ENCODE peak calls at places on chromosome 17, in eight cellular contexts. E is ovary, V is AG04449, L is HCT116, S is PC-3, G is mammary epithelial cell, N is IMR-90, D is fibroblast of lung. Z is an unnamed sample.

GRCh38 chr17:29622337-29623282 is at the start of gene CORO6:
- DNase-seq in E (peak), V (no peak), L (no peak), S (no peak), G (no peak), N (peak), D (peak), Z (no peak)

GRCh38 chr17:36657390-36657762 is 56.0 kb downstream of the MRM1 start:
- DNase-seq in E (no peak), V (no peak), L (no peak), S (no peak), G (no peak), N (no peak), D (no peak), Z (no peak)

GRCh38 chr17:68961204-68961893 is 6.2 kb upstream of the ABCA8 start:
- DNase-seq in E (no peak), V (no peak), L (no peak), S (no peak), G (no peak), N (no peak), D (no peak), Z (no peak)

GRCh38 chr17:63431939-63432804 is 13.9 kb downstream of the CYB561 start:
- DNase-seq in E (no peak), V (peak), L (no peak), S (peak), G (no peak), N (peak), D (peak), Z (peak)

GRCh38 chr17:64343833-64344637 is 46.6 kb downstream of the PECAM1 start:
- DNase-seq in E (peak), V (peak), L (no peak), S (peak), G (peak), N (peak), D (peak), Z (no peak)

GRCh38 chr17:63989622-63990345 is 8.4 kb upstream of the PRR29 start:
- DNase-seq in E (no peak), V (no peak), L (no peak), S (no peak), G (no peak), N (no peak), D (no peak), Z (no peak)

GRCh38 chr17:7922499-7923289 is 6.6 kb upstream of the RNF227 start:
- DNase-seq in E (peak), V (no peak), L (no peak), S (no peak), G (no peak), N (peak), D (peak), Z (no peak)

GRCh38 chr17:15236281-15237105 is 28.6 kb downstream of the PMP22 start:
- DNase-seq in E (no peak), V (no peak), L (no peak), S (peak), G (no peak), N (peak), D (no peak), Z (no peak)

GRCh38 chr17:78993241-78993956 is 13.7 kb upstream of the LGALS3BP start:
- DNase-seq in E (peak), V (no peak), L (no peak), S (peak), G (no peak), N (peak), D (peak), Z (no peak)

GRCh38 chr17:34556951-34557350 is 22.4 kb upstream of the TMEM132E start:
- DNase-seq in E (no peak), V (no peak), L (no peak), S (no peak), G (no peak), N (no peak), D (no peak), Z (no peak)

GRCh38 chr17:28449861-28450260 is 23.6 kb upstream of the SLC13A2 start:
- DNase-seq in E (no peak), V (no peak), L (no peak), S (no peak), G (no peak), N (no peak), D (no peak), Z (no peak)

GRCh38 chr17:20934288-20934687 is 108.5 kb downstream of the USP22 start:
- DNase-seq in E (no peak), V (no peak), L (no peak), S (no peak), G (no peak), N (no peak), D (peak), Z (no peak)

GRCh38 chr17:2373179-2373578 is 27.7 kb downstream of the MNT start:
- DNase-seq in E (no peak), V (no peak), L (no peak), S (no peak), G (no peak), N (no peak), D (no peak), Z (no peak)

GRCh38 chr17:58189436-58190146 is 2.9 kb upstream of the EPX start:
- DNase-seq in E (no peak), V (peak), L (peak), S (peak), G (peak), N (peak), D (peak), Z (no peak)

GRCh38 chr17:2266045-2266864 is 37.3 kb downstream of the SMG6 start:
- DNase-seq in E (no peak), V (no peak), L (no peak), S (no peak), G (no peak), N (no peak), D (no peak), Z (no peak)

GRCh38 chr17:59366040-59366757 is 34.7 kb downstream of the YPEL2 start:
- DNase-seq in E (no peak), V (no peak), L (no peak), S (peak), G (no peak), N (no peak), D (no peak), Z (no peak)

GRCh38 chr17:69375229-69375628 is 39.3 kb upstream of the MAP2K6 start:
- DNase-seq in E (no peak), V (no peak), L (no peak), S (no peak), G (no peak), N (no peak), D (no peak), Z (no peak)

GRCh38 chr17:8791248-8791909 is 7.8 kb downstream of the MFSD6L start:
- DNase-seq in E (no peak), V (no peak), L (no peak), S (no peak), G (no peak), N (no peak), D (no peak), Z (no peak)

GRCh38 chr17:30545024-30545423 is 67.8 kb downstream of the GOSR1 start:
- DNase-seq in E (no peak), V (no peak), L (no peak), S (no peak), G (no peak), N (no peak), D (no peak), Z (no peak)

GRCh38 chr17:17479209-17479608 is 2.4 kb downstream of the MED9 start:
- DNase-seq in E (no peak), V (no peak), L (no peak), S (no peak), G (no peak), N (no peak), D (no peak), Z (no peak)

GRCh38 chr17:15048381-15048780 is 216.7 kb downstream of the PMP22 start:
- DNase-seq in E (no peak), V (no peak), L (peak), S (no peak), G (peak), N (no peak), D (no peak), Z (no peak)

GRCh38 chr17:21171309-21171922 is 42.5 kb downstream of the TMEM11 start:
- DNase-seq in E (no peak), V (no peak), L (no peak), S (no peak), G (no peak), N (no peak), D (no peak), Z (no peak)

GRCh38 chr17:32664936-32665583 is 178.3 kb downstream of the CDK5R1 start:
- DNase-seq in E (no peak), V (no peak), L (no peak), S (no peak), G (no peak), N (no peak), D (no peak), Z (no peak)

GRCh38 chr17:41785876-41786226 is 660 bp downstream of the JUP start:
- DNase-seq in E (no peak), V (no peak), L (no peak), S (peak), G (peak), N (no peak), D (no peak), Z (no peak)

GRCh38 chr17:42279776-42280630 is 3.8 kb upstream of the STAT5B start:
- DNase-seq in E (no peak), V (no peak), L (no peak), S (no peak), G (no peak), N (no peak), D (no peak), Z (no peak)

GRCh38 chr17:31565652-31566051 is 174.2 kb downstream of the RAB11FIP4 start:
- DNase-seq in E (no peak), V (no peak), L (no peak), S (no peak), G (no peak), N (no peak), D (no peak), Z (no peak)
- H3K4me3 ChIP-seq in E (no peak), V (no peak), L (no peak), S (no peak), G (no peak), N (no peak), D (no peak), Z (no peak)

GRCh38 chr17:48184721-48185120 is 77.2 kb downstream of the SNX11 start:
- DNase-seq in E (no peak), V (no peak), L (no peak), S (no peak), G (no peak), N (no peak), D (no peak), Z (no peak)

GRCh38 chr17:48178327-48178726 is 70.8 kb downstream of the SNX11 start:
- DNase-seq in E (no peak), V (no peak), L (no peak), S (no peak), G (no peak), N (no peak), D (no peak), Z (no peak)

GRCh38 chr17:48179071-48179945 is 71.7 kb downstream of the SNX11 start:
- DNase-seq in E (no peak), V (no peak), L (no peak), S (peak), G (no peak), N (no peak), D (no peak), Z (no peak)

GRCh38 chr17:48180842-48181241 is 73.3 kb downstream of the SNX11 start:
- DNase-seq in E (no peak), V (no peak), L (no peak), S (no peak), G (no peak), N (no peak), D (no peak), Z (no peak)

GRCh38 chr17:48181653-48182052 is 74.1 kb downstream of the SNX11 start:
- DNase-seq in E (no peak), V (no peak), L (peak), S (peak), G (no peak), N (peak), D (peak), Z (no peak)
- TF ChIP-seq CTCF in E (no peak), V (peak), L (peak), S (peak), G (peak), N (peak), D (peak), Z (peak)

GRCh38 chr17:48590603-48591161 is 641 bp upstream of the HOXB3 start:
- DNase-seq in E (no peak), V (no peak), L (no peak), S (no peak), G (no peak), N (peak), D (peak), Z (no peak)
- H3K4me3 ChIP-seq in E (no peak), V (peak), L (no peak), S (no peak), G (no peak), N (peak), D (peak), Z (no peak)

DNA sequence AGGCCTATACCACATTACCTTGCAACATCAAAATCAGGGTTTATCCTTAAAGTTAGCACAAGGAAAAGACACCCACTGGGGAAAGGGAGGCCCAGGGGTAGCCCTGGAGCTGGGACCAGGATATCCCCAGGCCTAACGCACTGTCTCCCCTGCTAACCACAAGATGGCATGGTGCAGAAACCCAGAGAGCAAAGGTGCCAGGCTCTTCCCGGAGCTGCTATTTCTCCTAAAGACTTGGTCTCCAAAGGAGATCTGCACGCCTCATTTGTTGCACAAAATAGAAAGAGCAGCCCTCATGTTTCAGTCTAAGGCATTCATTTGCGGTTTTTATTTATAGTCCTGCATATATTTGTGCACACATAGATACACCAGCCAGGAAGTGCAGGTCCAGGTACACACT is 408.6 kb downstream of the SOX9 start:
- DNase-seq in E (no peak), V (no peak), L (no peak), S (no peak), G (no peak), N (no peak), D (no peak), Z (no peak)
- TF ChIP-seq CTCF in E (no peak), V (no peak), L (no peak), S (peak), G (no peak), N (no peak), D (no peak), Z (no peak)

GRCh38 chr17:37844977-37845293 is 79.3 kb upstream of the TBC1D3K start:
- DNase-seq in E (no peak), V (no peak), L (no peak), S (no peak), G (no peak), N (no peak), D (no peak), Z (no peak)

GRCh38 chr17:37847102-37847501 is 77.1 kb upstream of the TBC1D3K start:
- DNase-seq in E (no peak), V (no peak), L (no peak), S (no peak), G (no peak), N (no peak), D (no peak), Z (no peak)

GRCh38 chr17:37842401-37842800 is 81.8 kb upstream of the TBC1D3K start:
- DNase-seq in E (no peak), V (no peak), L (no peak), S (no peak), G (no peak), N (no peak), D (no peak), Z (no peak)

GRCh38 chr17:37841232-37841631 is 83.0 kb upstream of the TBC1D3K start:
- DNase-seq in E (no peak), V (no peak), L (no peak), S (no peak), G (no peak), N (no peak), D (no peak), Z (no peak)

DNA sequence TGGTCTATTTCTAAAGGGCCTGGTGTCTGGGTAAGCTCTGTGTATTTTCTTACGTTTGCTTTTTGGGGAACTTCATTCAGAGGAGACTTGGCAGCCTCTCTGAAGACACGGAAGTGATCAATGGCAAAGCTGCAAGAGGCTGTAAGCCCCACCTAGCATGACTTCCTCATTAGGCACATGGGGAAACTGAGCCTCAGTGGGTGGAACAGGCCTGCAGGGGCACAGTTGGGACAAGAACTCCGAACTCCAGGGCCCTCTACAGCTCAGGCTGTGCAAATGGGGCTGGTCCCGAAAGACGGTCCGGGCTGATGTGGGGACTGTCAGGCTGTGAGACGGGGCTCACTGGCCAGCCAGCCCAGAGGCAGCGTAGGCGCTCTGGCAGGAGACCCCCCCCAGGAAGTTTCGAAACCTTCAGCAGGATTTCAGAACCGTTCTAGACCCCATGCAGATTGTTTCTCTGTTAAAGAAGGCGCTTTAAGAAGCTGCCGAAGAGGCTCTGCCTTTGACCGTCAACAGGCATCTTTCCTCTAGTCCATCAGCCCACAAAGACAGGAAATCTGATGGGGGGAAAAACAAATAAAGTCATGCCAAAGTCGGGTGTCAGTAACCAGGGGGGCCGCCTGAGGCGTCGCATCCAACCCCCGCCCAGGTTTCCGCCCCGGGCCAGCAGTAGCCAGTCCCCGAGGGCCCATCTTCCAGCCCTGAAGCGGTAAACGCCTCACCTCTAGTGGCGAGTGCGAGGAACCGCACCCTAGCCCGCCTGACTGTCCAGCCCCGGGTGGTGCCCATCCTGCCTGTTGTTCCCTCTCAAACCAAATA is 79.8 kb upstream of the TBC1D3K start:
- DNase-seq in E (no peak), V (no peak), L (peak), S (peak), G (peak), N (peak), D (peak), Z (no peak)
- H3K4me3 ChIP-seq in E (no peak), V (no peak), L (no peak), S (no peak), G (no peak), N (peak), D (no peak), Z (no peak)

GRCh38 chr17:66129759-66130158 is 62.2 kb downstream of the CEP112 start:
- DNase-seq in E (no peak), V (no peak), L (no peak), S (no peak), G (no peak), N (no peak), D (no peak), Z (no peak)
- TF ChIP-seq CTCF in E (no peak), V (no peak), L (no peak), S (no peak), G (no peak), N (no peak), D (no peak), Z (no peak)

GRCh38 chr17:82219083-82219482 is 6.4 kb upstream of the CCDC57 start:
- DNase-seq in E (no peak), V (no peak), L (no peak), S (no peak), G (no peak), N (no peak), D (no peak), Z (no peak)
- H3K4me3 ChIP-seq in E (no peak), V (no peak), L (no peak), S (no peak), G (no peak), N (no peak), D (no peak), Z (no peak)

DNA sequence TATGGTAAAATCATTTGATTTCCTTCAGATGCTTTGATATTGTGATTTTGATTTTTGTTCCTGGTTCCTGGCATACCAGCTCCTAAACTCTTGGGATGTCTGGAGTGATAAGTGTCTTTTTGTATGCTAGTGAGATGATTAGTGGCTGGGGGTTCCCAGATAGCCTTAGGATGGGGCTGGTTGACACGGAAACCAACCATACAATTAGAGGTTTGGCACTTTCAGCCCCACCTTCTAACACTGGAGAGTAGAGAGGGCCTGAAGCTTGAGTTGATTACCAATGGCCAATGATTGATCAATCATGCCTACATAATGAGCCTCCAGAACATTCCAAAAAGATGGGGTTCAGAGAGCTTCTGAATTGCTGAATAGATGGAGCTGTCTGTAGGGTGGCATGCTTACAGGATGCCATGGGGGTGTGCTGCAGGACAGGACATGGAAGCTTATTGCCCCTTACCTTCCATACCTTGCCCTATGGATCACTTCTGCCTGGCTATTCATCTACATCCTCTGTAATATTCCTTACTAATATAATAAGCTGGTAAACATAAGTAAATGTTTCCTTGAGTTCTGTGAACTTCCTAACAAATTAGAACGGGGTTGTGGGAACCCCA is 22.8 kb downstream of the RNF112 start:
- DNase-seq in E (no peak), V (no peak), L (no peak), S (no peak), G (no peak), N (no peak), D (no peak), Z (no peak)
- TF ChIP-seq CTCF in E (no peak), V (no peak), L (no peak), S (no peak), G (no peak), N (no peak), D (no peak), Z (no peak)

GRCh38 chr17:67573987-67574657 is 143.6 kb upstream of the NOL11 start:
- DNase-seq in E (no peak), V (no peak), L (no peak), S (peak), G (no peak), N (no peak), D (no peak), Z (no peak)

GRCh38 chr17:67568961-67569360 is 148.8 kb upstream of the NOL11 start:
- DNase-seq in E (no peak), V (no peak), L (no peak), S (no peak), G (no peak), N (no peak), D (no peak), Z (no peak)

GRCh38 chr17:67569873-67570272 is 147.9 kb upstream of the NOL11 start:
- DNase-seq in E (no peak), V (no peak), L (no peak), S (peak), G (no peak), N (no peak), D (no peak), Z (no peak)

GRCh38 chr17:67570797-67571196 is 146.9 kb upstream of the NOL11 start:
- DNase-seq in E (no peak), V (no peak), L (no peak), S (no peak), G (no peak), N (no peak), D (no peak), Z (no peak)

GRCh38 chr17:67571478-67571877 is 146.3 kb upstream of the NOL11 start:
- DNase-seq in E (no peak), V (no peak), L (no peak), S (no peak), G (no peak), N (no peak), D (no peak), Z (no peak)
- H3K4me3 ChIP-seq in E (no peak), V (no peak), L (no peak), S (no peak), G (no peak), N (no peak), D (no peak), Z (no peak)

GRCh38 chr17:44734272-44734671 is 24.5 kb upstream of the ADAM11 start:
- DNase-seq in E (no peak), V (no peak), L (no peak), S (no peak), G (no peak), N (no peak), D (no peak), Z (no peak)
- TF ChIP-seq CTCF in E (no peak), V (no peak), L (no peak), S (no peak), G (no peak), N (no peak), D (no peak), Z (no peak)